ENCODE peak calls at places on chromosomes 12 and 14, in nine cellular contexts. N is T1000, Z is hypothalamus, O is endothelial cell, E is HCEC 1CT, F is HEK293T, Y is EL, D is amniotic epithelial cell, W is coronary artery. R is an unnamed sample.
A peak's percentile ranks its signal among the peaks of the same experiment; 100 is the strongest.

GRCh38 chr12:104609083-104609844 is 152.5 kb downstream of the CHST11 start:
- DNase-seq in E (no peak), F (no peak), N (no peak), D (no peak), W (no peak), Z (no peak), Y (no peak), O (no peak), R (no peak)

GRCh38 chr12:25208554-25208953 is 13.5 kb downstream of the ETFRF1 start:
- DNase-seq in D (no peak), W (no peak), N (no peak), Y (no peak), F (no peak), E (no peak), O (no peak), Z (no peak), R (no peak)

GRCh38 chr14:105888151-105888550 is 361.8 kb downstream of the TMEM121 start:
- DNase-seq in Y (no peak), Z (no peak), N (no peak), D (no peak), W (peak; percentile 52), F (no peak), O (no peak), E (no peak), R (no peak)

GRCh38 chr14:72000907-72001306 is 68.7 kb downstream of the RGS6 start:
- DNase-seq in Y (no peak), D (no peak), N (no peak), W (peak; percentile 76), Z (peak; percentile 4), F (no peak), E (no peak), O (no peak), R (peak; percentile 61)

GRCh38 chr12:86712425-86712843 is 456.2 kb upstream of the MGAT4C start:
- DNase-seq in E (peak; percentile 97), W (no peak), N (peak; percentile 15), Y (peak; percentile 98), Z (no peak), F (peak; percentile 9), O (no peak), D (peak; percentile 99), R (no peak)

GRCh38 chr12:30753761-30754382 is 879 bp downstream of the CAPRIN2 start:
- DNase-seq in N (no peak), W (no peak), E (peak; percentile 23), D (peak; percentile 26), Z (peak; percentile 57), F (no peak), Y (peak; percentile 37), O (peak; percentile 2), R (no peak)

GRCh38 chr12:131112690-131113290 is 159.1 kb downstream of the ADGRD1 start:
- DNase-seq in W (no peak), O (no peak), D (no peak), Y (no peak), N (no peak), F (no peak), Z (no peak), E (no peak), R (no peak)

GRCh38 chr14:94180655-94181271 is 6.6 kb downstream of the PPP4R4 start:
- DNase-seq in Y (peak; percentile 58), D (peak; percentile 32), W (no peak), N (no peak), O (no peak), F (peak; percentile 25), Z (no peak), E (peak; percentile 52), R (no peak)

GRCh38 chr12:46269429-46270241 is 792 bp upstream of the SLC38A1 start:
- DNase-seq in Z (peak; percentile 44), O (peak; percentile 15), E (no peak), F (no peak), W (no peak), Y (no peak), D (no peak), N (no peak), R (no peak)

GRCh38 chr12:111437816-111438454 is 32.2 kb downstream of the SH2B3 start:
- DNase-seq in F (no peak), N (peak; percentile 53), W (no peak), D (peak; percentile 85), E (peak; percentile 87), O (peak; percentile 3), Y (peak; percentile 92), Z (no peak), R (no peak)

GRCh38 chr12:110698171-110698902 is 9.4 kb upstream of the HVCN1 start:
- DNase-seq in F (peak; percentile 79), Z (peak; percentile 49), E (peak; percentile 87), W (peak; percentile 85), N (no peak), D (peak; percentile 88), Y (peak; percentile 81), O (peak; percentile 75), R (peak; percentile 37)

GRCh38 chr14:82879949-82880535 is 1346.4 kb upstream of the SEL1L start:
- DNase-seq in Z (no peak), N (no peak), W (no peak), D (no peak), Y (no peak), F (no peak), E (no peak), O (no peak), R (no peak)

GRCh38 chr12:104181313-104181712 is 34.3 kb upstream of the TXNRD1 start:
- DNase-seq in Z (no peak), E (peak; percentile 22), Y (peak; percentile 43), N (no peak), D (peak; percentile 76), F (no peak), O (no peak), W (no peak), R (no peak)

GRCh38 chr12:64252708-64253107 is 30.6 kb upstream of the KICS2 start:
- DNase-seq in E (peak; percentile 82), Y (peak; percentile 13), Z (no peak), D (peak; percentile 86), O (no peak), W (no peak), N (no peak), F (no peak), R (no peak)

GRCh38 chr12:42473561-42473960 is 116.0 kb downstream of the PRICKLE1 start:
- DNase-seq in F (no peak), Y (no peak), Z (no peak), W (no peak), D (no peak), E (no peak), O (no peak), N (no peak), R (no peak)